ENCODE peak calls at places on chromosomes 4 and X, in seven cellular contexts. One of them, this sample, is unnamed. For H3K36me3 and H3K27me3, the result is how much of the 10 kb centered on the place peaks cover.

GRCh38 chrX:16120431-16120830 is 2.9 kb upstream of the GRPR start:
- DNase-seq in pancreas: no peak
- DNase-seq in lung: no peak
- DNase-seq in small intestine: no peak
- DNase-seq in neural progenitor cell: no peak
- DNase-seq in aorta: no peak
- DNase-seq in PC-3: no peak
- DNase-seq in this sample: no peak

GRCh38 chrX:13000311-13000811 is 25.5 kb downstream of the TMSB4X start:
- DNase-seq in neural progenitor cell: no peak
- DNase-seq in PC-3: peak
- DNase-seq in small intestine: no peak
- DNase-seq in pancreas: no peak
- DNase-seq in lung: no peak
- DNase-seq in aorta: peak
- DNase-seq in this sample: no peak

GRCh38 chrX:50629774-50630173 is 159.1 kb upstream of the DGKK start:
- DNase-seq in small intestine: no peak
- DNase-seq in PC-3: no peak
- DNase-seq in neural progenitor cell: no peak
- DNase-seq in lung: no peak
- DNase-seq in aorta: no peak
- DNase-seq in pancreas: no peak
- DNase-seq in this sample: no peak

GRCh38 chr4:160202802-160203201 is 1099.9 kb downstream of the RAPGEF2 start:
- DNase-seq in aorta: no peak
- DNase-seq in lung: no peak
- DNase-seq in small intestine: no peak
- DNase-seq in pancreas: no peak
- DNase-seq in PC-3: peak
- DNase-seq in neural progenitor cell: no peak
- DNase-seq in this sample: no peak

GRCh38 chr4:43374352-43374751 is 481.8 kb downstream of the GRXCR1 start:
- DNase-seq in small intestine: no peak
- DNase-seq in neural progenitor cell: no peak
- DNase-seq in aorta: no peak
- DNase-seq in PC-3: no peak
- DNase-seq in pancreas: no peak
- DNase-seq in lung: no peak
- DNase-seq in this sample: no peak

GRCh38 chr4:24810016-24810415 is 14.6 kb downstream of the SOD3 start:
- DNase-seq in PC-3: no peak
- DNase-seq in aorta: no peak
- DNase-seq in neural progenitor cell: no peak
- DNase-seq in lung: no peak
- DNase-seq in pancreas: no peak
- DNase-seq in small intestine: no peak
- DNase-seq in this sample: no peak

GRCh38 chr4:108168213-108168671 is 490 bp downstream of the LEF1 start:
- DNase-seq in small intestine: no peak
- DNase-seq in lung: no peak
- DNase-seq in PC-3: no peak
- DNase-seq in neural progenitor cell: no peak
- DNase-seq in pancreas: no peak
- DNase-seq in aorta: no peak
- DNase-seq in this sample: no peak

GRCh38 chr4:144449623-144450022 is 196.3 kb upstream of the HHIP start:
- DNase-seq in lung: no peak
- DNase-seq in aorta: peak
- DNase-seq in neural progenitor cell: no peak
- DNase-seq in pancreas: no peak
- DNase-seq in small intestine: no peak
- DNase-seq in PC-3: peak
- DNase-seq in this sample: no peak

GRCh38 chrX:112147206-112147605 is 64.6 kb upstream of the TRPC5 start:
- DNase-seq in neural progenitor cell: peak
- DNase-seq in lung: no peak
- DNase-seq in pancreas: no peak
- DNase-seq in small intestine: no peak
- DNase-seq in aorta: no peak
- DNase-seq in PC-3: peak
- DNase-seq in this sample: peak

GRCh38 chr4:161121451-161121850 is 1042.3 kb downstream of the FSTL5 start:
- DNase-seq in aorta: no peak
- DNase-seq in pancreas: no peak
- DNase-seq in small intestine: no peak
- DNase-seq in PC-3: no peak
- DNase-seq in neural progenitor cell: no peak
- DNase-seq in lung: no peak
- DNase-seq in this sample: no peak

GRCh38 chrX:149060921-149061320 is 444.2 kb downstream of the IDS start:
- DNase-seq in PC-3: no peak
- DNase-seq in pancreas: no peak
- DNase-seq in small intestine: no peak
- DNase-seq in neural progenitor cell: no peak
- DNase-seq in lung: no peak
- DNase-seq in aorta: no peak
- DNase-seq in this sample: no peak

GRCh38 chrX:40169193-40170086 is 71.7 kb upstream of the BCOR start:
- DNase-seq in small intestine: peak
- DNase-seq in PC-3: peak
- DNase-seq in aorta: peak
- DNase-seq in lung: no peak
- DNase-seq in neural progenitor cell: peak
- DNase-seq in pancreas: peak
- DNase-seq in this sample: peak

GRCh38 chrX:140507223-140507981 is 2.5 kb upstream of the SOX3 start:
- DNase-seq in pancreas: no peak
- DNase-seq in lung: no peak
- DNase-seq in neural progenitor cell: peak
- DNase-seq in small intestine: no peak
- DNase-seq in PC-3: peak
- DNase-seq in aorta: no peak
- DNase-seq in this sample: peak

GRCh38 chrX:9278475-9279270 is 186.2 kb upstream of the TBL1X start:
- DNase-seq in small intestine: no peak
- DNase-seq in lung: no peak
- DNase-seq in PC-3: no peak
- DNase-seq in pancreas: no peak
- DNase-seq in aorta: no peak
- DNase-seq in neural progenitor cell: no peak
- DNase-seq in this sample: no peak

GRCh38 chrX:85243155-85243554 is 424 bp downstream of the SATL1 start:
- DNase-seq in neural progenitor cell: no peak
- DNase-seq in pancreas: no peak
- DNase-seq in PC-3: no peak
- DNase-seq in lung: no peak
- DNase-seq in aorta: no peak
- DNase-seq in small intestine: no peak
- DNase-seq in this sample: no peak

GRCh38 chr4:103934178-103934789 is 214.5 kb upstream of the TACR3 start:
- DNase-seq in aorta: no peak
- DNase-seq in lung: no peak
- DNase-seq in pancreas: no peak
- DNase-seq in PC-3: peak
- DNase-seq in neural progenitor cell: peak
- DNase-seq in small intestine: peak
- DNase-seq in this sample: peak

GRCh38 chr4:83490876-83491450 is 6.1 kb upstream of the ABRAXAS1 start:
- DNase-seq in pancreas: no peak
- DNase-seq in small intestine: peak
- DNase-seq in aorta: no peak
- DNase-seq in PC-3: peak
- DNase-seq in neural progenitor cell: peak
- DNase-seq in lung: no peak
- DNase-seq in this sample: peak

GRCh38 chr4:8050555-8051206 is 107.9 kb downstream of the ABLIM2 start:
- DNase-seq in PC-3: no peak
- DNase-seq in neural progenitor cell: no peak
- DNase-seq in small intestine: peak
- DNase-seq in lung: peak
- DNase-seq in aorta: peak
- DNase-seq in pancreas: peak
- DNase-seq in this sample: peak

GRCh38 chr4:158193171-158193749 is 17.0 kb upstream of the TMEM144 start:
- DNase-seq in pancreas: no peak
- DNase-seq in aorta: no peak
- DNase-seq in small intestine: peak
- DNase-seq in lung: no peak
- DNase-seq in PC-3: peak
- DNase-seq in neural progenitor cell: peak
- DNase-seq in this sample: peak

GRCh38 chr4:26821677-26822503 is 38.8 kb upstream of the STIM2 start:
- DNase-seq in neural progenitor cell: no peak
- DNase-seq in lung: no peak
- DNase-seq in pancreas: no peak
- DNase-seq in small intestine: peak
- DNase-seq in aorta: no peak
- DNase-seq in PC-3: peak
- DNase-seq in this sample: no peak

GRCh38 chr4:107736924-107737448 is 17.0 kb upstream of the PAPSS1 start:
- DNase-seq in PC-3: peak
- DNase-seq in pancreas: no peak
- DNase-seq in small intestine: peak
- DNase-seq in aorta: no peak
- DNase-seq in neural progenitor cell: peak
- DNase-seq in lung: no peak
- DNase-seq in this sample: peak

GRCh38 chr4:176789955-176790354 is 2.8 kb downstream of the VEGFC start:
- DNase-seq in small intestine: peak
- DNase-seq in PC-3: peak
- DNase-seq in aorta: no peak
- DNase-seq in lung: no peak
- DNase-seq in neural progenitor cell: peak
- DNase-seq in pancreas: no peak
- DNase-seq in this sample: peak

GRCh38 chr4:8913858-8914460 is 42.3 kb upstream of the HMX1 start:
- DNase-seq in neural progenitor cell: no peak
- DNase-seq in PC-3: no peak
- DNase-seq in lung: no peak
- DNase-seq in pancreas: no peak
- DNase-seq in aorta: no peak
- DNase-seq in small intestine: no peak
- DNase-seq in this sample: peak

GRCh38 chr4:85756938-85757337 is 282.0 kb downstream of the ARHGAP24 start:
- DNase-seq in PC-3: peak
- DNase-seq in neural progenitor cell: peak
- DNase-seq in aorta: no peak
- DNase-seq in pancreas: no peak
- DNase-seq in lung: no peak
- DNase-seq in small intestine: peak
- DNase-seq in this sample: peak
- H3K36me3 ChIP-seq in PC-3: under half
- H3K36me3 ChIP-seq in neural progenitor cell: under half
- H3K36me3 ChIP-seq in aorta: under half
- H3K36me3 ChIP-seq in pancreas: under half
- H3K36me3 ChIP-seq in lung: under half
- H3K36me3 ChIP-seq in small intestine: under half
- H3K36me3 ChIP-seq in this sample: under half

DNA sequence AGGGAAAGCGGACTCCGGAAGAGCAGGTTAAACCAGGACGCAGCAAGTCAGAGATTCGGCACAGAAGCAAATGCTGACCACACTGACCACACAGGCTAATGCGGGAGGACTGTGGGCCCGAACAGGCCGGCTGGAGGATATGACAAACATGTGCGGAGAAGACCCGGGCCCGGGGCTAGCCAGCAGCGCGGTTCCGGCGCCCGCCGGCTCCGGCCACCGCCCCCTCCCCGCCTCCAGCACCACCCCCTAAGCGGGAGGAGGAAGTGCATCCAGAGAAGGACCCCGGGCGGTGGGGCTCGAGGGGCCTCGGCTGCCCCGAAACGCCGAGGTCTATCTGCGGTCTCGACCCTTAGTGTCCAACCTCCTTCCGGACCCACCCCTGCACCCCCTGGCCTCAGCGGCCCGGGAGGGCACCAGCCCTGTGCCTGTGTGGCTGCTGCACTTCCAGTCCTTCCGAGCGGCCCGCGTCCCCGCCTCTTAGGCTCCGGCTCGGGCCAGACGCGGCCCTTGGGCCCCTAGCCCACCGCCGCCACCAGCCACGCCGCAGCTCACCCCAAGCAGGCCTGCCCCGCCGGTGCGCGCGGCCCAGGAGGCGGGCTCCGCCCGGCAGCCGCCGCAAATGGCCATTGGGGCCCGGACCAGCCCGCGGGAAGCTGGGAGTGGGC is 2.1 kb downstream of the ELOVL6 start:
- DNase-seq in pancreas: peak
- DNase-seq in neural progenitor cell: peak
- DNase-seq in PC-3: peak
- DNase-seq in small intestine: peak
- DNase-seq in lung: peak
- DNase-seq in aorta: peak
- DNase-seq in this sample: peak
- H3K27me3 ChIP-seq in pancreas: under half
- H3K27me3 ChIP-seq in neural progenitor cell: under half
- H3K27me3 ChIP-seq in PC-3: under half
- H3K27me3 ChIP-seq in small intestine: under half
- H3K27me3 ChIP-seq in lung: under half
- H3K27me3 ChIP-seq in aorta: under half
- H3K27me3 ChIP-seq in this sample: under half

DNA sequence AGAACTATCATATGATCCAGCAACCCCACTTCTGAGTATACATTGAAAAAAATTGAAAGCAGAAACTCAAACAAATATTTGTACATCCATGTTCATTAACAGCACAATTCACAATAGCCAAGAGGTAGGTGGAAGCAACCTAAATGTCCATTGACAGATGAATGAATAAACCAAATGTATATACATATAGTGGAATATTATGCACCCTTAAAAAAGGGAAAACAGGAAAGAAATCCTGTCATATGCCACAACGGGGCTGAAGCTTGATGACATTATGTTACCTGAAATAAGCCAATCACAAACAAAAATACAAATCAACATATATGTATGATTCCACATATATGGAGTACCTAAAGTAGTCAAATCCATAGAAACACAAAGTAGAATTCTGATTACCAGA is 68.0 kb downstream of the ZAR1 start:
- DNase-seq in lung: no peak
- DNase-seq in small intestine: no peak
- DNase-seq in pancreas: no peak
- DNase-seq in neural progenitor cell: no peak
- DNase-seq in aorta: no peak
- DNase-seq in PC-3: no peak
- DNase-seq in this sample: no peak
- H3K36me3 ChIP-seq in lung: under half
- H3K36me3 ChIP-seq in small intestine: under half
- H3K36me3 ChIP-seq in pancreas: under half
- H3K36me3 ChIP-seq in neural progenitor cell: under half
- H3K36me3 ChIP-seq in aorta: under half
- H3K36me3 ChIP-seq in PC-3: under half
- H3K36me3 ChIP-seq in this sample: under half

DNA sequence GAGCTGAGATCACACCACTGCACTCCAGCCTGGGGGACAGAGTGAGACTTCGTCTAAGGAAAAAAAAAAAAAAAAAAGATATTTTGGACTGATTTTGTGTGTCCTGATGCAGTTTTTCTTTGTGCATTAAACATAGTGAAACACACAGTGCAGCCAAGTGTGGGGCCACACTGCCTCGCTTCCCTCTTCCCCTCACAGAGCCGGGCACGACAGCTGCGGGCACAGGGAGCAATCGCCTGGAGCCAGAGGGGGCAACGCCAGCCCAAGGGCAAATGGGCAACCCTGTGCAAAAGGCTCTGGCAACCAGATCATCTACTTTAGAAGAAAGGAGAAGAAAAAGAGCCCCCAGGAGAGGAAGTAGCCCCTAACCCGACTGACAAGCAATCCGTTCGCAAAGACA is 13.5 kb upstream of the CCNQ start:
- DNase-seq in pancreas: no peak
- DNase-seq in neural progenitor cell: no peak
- DNase-seq in aorta: no peak
- DNase-seq in lung: no peak
- DNase-seq in small intestine: no peak
- DNase-seq in PC-3: no peak
- DNase-seq in this sample: no peak
- H3K27me3 ChIP-seq in pancreas: under half
- H3K27me3 ChIP-seq in neural progenitor cell: half or more
- H3K27me3 ChIP-seq in aorta: under half
- H3K27me3 ChIP-seq in lung: under half
- H3K27me3 ChIP-seq in small intestine: under half
- H3K27me3 ChIP-seq in PC-3: under half
- H3K27me3 ChIP-seq in this sample: under half